ENCODE peak calls at places on chromosomes 4 and X, in nine cellular contexts. D is BJ, S is GM13977, O is astrocyte, X is brain microvascular endothelial cell, N is mesothelial cell of epicardium, F is uterus, Y is activated B cell treated with CpG ODN at 0.5 μM for 24 hours, R is natural killer cell. B is an unnamed sample.

GRCh38 chrX:154135458-154136229 is 8.4 kb upstream of the OPN1LW start:
- DNase-seq in D (no peak), S (no peak), O (no peak), X (no peak), N (no peak), F (no peak), Y (no peak), R (no peak), B (no peak)

GRCh38 chr4:73868206-73869129 is 725 bp upstream of the CXCL1 start:
- DNase-seq in D (no peak), S (no peak), O (no peak), X (no peak), N (no peak), F (no peak), Y (no peak), R (no peak), B (no peak)

GRCh38 chrX:57074458-57074857 is 46.9 kb downstream of the SPIN2B start:
- DNase-seq in D (no peak), S (no peak), O (no peak), X (no peak), N (no peak), F (no peak), Y (no peak), R (no peak), B (no peak)

GRCh38 chr4:139028191-139028661 is 12.6 kb downstream of the NOCT start:
- DNase-seq in D (no peak), S (no peak), O (no peak), X (no peak), N (no peak), F (no peak), Y (no peak), R (no peak), B (no peak)

GRCh38 chr4:146381263-146381872 is 140.4 kb downstream of the SLC10A7 start:
- DNase-seq in D (no peak), S (no peak), O (no peak), X (no peak), N (no peak), F (no peak), Y (no peak), R (no peak), B (no peak)

GRCh38 chrX:108366644-108367406 is 71.4 kb downstream of the COL4A6 start:
- DNase-seq in D (no peak), S (no peak), O (no peak), X (no peak), N (no peak), F (no peak), Y (no peak), R (no peak), B (no peak)

GRCh38 chrX:154083134-154083517 is 14.4 kb downstream of the MECP2 start:
- DNase-seq in D (no peak), S (no peak), O (no peak), X (no peak), N (no peak), F (no peak), Y (no peak), R (no peak), B (no peak)

GRCh38 chrX:15855562-15856256 is 1.1 kb upstream of the AP1S2 start:
- DNase-seq in D (no peak), S (no peak), O (no peak), X (no peak), N (no peak), F (no peak), Y (no peak), R (no peak), B (no peak)

DNA sequence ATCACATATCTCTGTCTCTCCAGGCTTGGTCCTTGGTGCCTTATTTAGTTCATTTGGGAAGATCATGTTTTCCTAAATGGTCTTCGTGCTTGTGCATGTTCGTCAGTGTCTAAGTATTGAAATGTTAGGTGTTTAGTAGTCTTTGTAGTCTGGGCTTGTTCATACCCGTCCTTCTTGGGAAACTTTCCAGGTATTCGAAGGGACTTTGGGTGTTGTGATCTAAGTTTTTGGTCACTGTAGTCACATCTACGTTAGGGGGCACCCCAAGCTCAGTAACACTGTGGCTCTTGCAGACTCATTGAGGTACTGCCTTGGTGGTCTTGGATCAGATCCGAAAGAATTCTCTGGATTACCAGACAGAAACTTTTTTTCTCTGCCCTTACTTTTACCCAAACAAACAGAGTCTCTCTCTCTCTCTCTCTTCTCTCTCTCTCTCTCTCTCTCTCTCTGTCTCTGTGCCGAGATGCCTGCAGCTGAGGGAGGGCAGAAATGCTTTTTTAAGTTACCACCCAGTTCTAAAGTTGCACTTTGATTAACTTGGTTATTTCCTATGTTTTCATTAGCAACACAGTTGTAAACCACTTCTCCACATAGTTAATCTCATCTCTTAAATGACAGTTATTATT is 67.6 kb upstream of the SLC7A3 start:
- DNase-seq in D (no peak), S (no peak), O (peak; percentile 57), X (peak; percentile 16), N (no peak), F (peak; percentile 26), Y (no peak), R (no peak), B (no peak)
- TF ChIP-seq CTCF in D (peak; percentile 47), S (peak; percentile 48), O (peak; percentile 27), X (peak; percentile 61), N (no peak), F (peak; percentile 9), Y (no peak), R (no peak), B (peak; percentile 23)

GRCh38 chr4:169399976-169400767 is 129.4 kb upstream of the SH3RF1 start:
- DNase-seq in D (no peak), S (no peak), O (no peak), X (no peak), N (no peak), F (no peak), Y (no peak), R (no peak), B (no peak)

GRCh38 chr4:169397762-169398161 is 127.0 kb upstream of the SH3RF1 start:
- DNase-seq in D (no peak), S (no peak), O (peak; percentile 55), X (peak; percentile 51), N (no peak), F (no peak), Y (no peak), R (no peak), B (no peak)

GRCh38 chr4:169398294-169398693 is 127.5 kb upstream of the SH3RF1 start:
- DNase-seq in D (peak; percentile 92), S (no peak), O (peak; percentile 90), X (no peak), N (no peak), F (no peak), Y (no peak), R (no peak), B (no peak)

GRCh38 chr4:169404959-169405358 is 134.2 kb upstream of the SH3RF1 start:
- DNase-seq in D (no peak), S (no peak), O (no peak), X (no peak), N (no peak), F (no peak), Y (no peak), R (no peak), B (no peak)

GRCh38 chr4:169400832-169401231 is 130.1 kb upstream of the SH3RF1 start:
- DNase-seq in D (no peak), S (no peak), O (no peak), X (no peak), N (no peak), F (no peak), Y (no peak), R (no peak), B (no peak)
- TF ChIP-seq CTCF in D (no peak), S (no peak), O (no peak), X (no peak), N (no peak), F (no peak), Y (no peak), R (no peak), B (no peak)

GRCh38 chrX:104166735-104167436 is 633 bp downstream of the FAM199X start:
- DNase-seq in D (no peak), S (no peak), O (no peak), X (no peak), N (no peak), F (peak; percentile 18), Y (no peak), R (no peak), B (no peak)

GRCh38 chrX:104168127-104168526 is 1.9 kb downstream of the FAM199X start:
- DNase-seq in D (no peak), S (no peak), O (no peak), X (no peak), N (no peak), F (no peak), Y (no peak), R (no peak), B (no peak)

GRCh38 chrX:104165894-104166734 is at the start of gene FAM199X:
- DNase-seq in D (peak; percentile 38), S (peak; percentile 91), O (peak; percentile 77), X (peak; percentile 80), N (peak; percentile 69), F (peak; percentile 83), Y (peak; percentile 76), R (peak; percentile 79), B (peak; percentile 82)
- TF ChIP-seq CTCF in D (peak; percentile 70), S (peak; percentile 53), O (peak; percentile 8), X (peak; percentile 57), N (peak; percentile 75), F (peak; percentile 35), Y (no peak), R (peak; percentile 68), B (peak; percentile 77)

GRCh38 chrX:73849054-73849453 is 286.1 kb downstream of the CHIC1 start:
- DNase-seq in D (no peak), S (no peak), O (no peak), X (no peak), N (no peak), F (no peak), Y (no peak), R (no peak), B (no peak)

GRCh38 chrX:73847991-73848390 is 285.0 kb downstream of the CHIC1 start:
- DNase-seq in D (no peak), S (no peak), O (no peak), X (no peak), N (no peak), F (no peak), Y (no peak), R (no peak), B (no peak)

GRCh38 chrX:73851014-73852009 is 288.3 kb downstream of the CHIC1 start:
- DNase-seq in D (no peak), S (peak; percentile 78), O (peak; percentile 93), X (peak; percentile 94), N (no peak), F (peak; percentile 91), Y (no peak), R (no peak), B (no peak)

GRCh38 chrX:73852022-73852421 is 289.0 kb downstream of the CHIC1 start:
- DNase-seq in D (no peak), S (no peak), O (no peak), X (no peak), N (no peak), F (no peak), Y (no peak), R (no peak), B (no peak)

DNA sequence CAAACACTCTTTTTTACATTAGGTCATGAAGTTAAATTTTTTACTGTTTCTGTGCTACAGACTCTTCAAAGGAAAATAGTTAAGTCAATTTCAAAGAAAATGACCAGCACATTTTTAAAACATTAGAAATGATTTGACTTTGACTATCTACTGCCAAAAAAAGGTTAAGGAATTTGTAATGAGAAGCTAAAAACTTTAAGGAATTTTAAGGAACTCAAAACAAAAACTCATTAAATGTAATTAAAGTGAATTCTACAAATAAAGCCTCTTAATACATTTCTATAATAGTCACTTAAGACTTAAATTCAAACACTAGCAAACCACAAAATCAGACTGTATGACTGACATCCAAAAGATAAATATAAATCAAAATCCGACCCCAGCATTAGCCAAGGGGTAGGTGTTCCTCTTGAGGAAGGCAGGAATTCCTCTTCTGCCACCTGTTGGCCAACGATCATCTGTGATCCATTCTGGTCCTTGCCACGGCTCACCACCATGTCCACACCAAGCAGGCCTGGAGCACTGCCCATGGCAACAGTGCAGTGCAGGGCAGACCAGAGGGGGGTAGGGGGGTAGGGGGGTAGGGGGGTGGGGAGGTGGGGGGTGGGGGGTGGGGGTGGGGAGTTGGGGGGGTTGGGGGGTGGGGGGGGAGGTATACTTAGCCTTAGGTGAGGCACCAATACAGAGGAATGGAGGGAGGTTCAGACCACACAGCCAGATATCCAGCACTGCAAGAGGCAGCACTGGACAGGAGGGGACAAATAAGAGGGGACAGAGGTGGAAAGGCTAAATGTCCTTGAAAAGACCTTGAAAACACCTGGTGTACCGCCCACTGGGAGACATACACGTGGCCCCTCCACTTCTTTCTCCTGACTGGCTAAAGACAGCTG is 287.4 kb downstream of the CHIC1 start:
- DNase-seq in D (no peak), S (peak; percentile 29), O (peak; percentile 29), X (peak; percentile 29), N (no peak), F (peak; percentile 33), Y (no peak), R (no peak), B (no peak)
- TF ChIP-seq CTCF in D (peak; percentile 25), S (peak; percentile 52), O (no peak), X (peak; percentile 58), N (no peak), F (no peak), Y (no peak), R (no peak), B (no peak)